ENCODE peak calls at places on chromosomes 6 and 20, in nine cellular contexts. Y, A, O, X, E, U, C, D and W are unnamed samples.

GRCh38 chr20:63120286-63121090 is 95.4 kb downstream of the YTHDF1 start:
- DNase-seq in Y (no peak), E (no peak), X (no peak), O (peak), A (peak), U (no peak), C (no peak), D (no peak), W (no peak)

GRCh38 chr6:38177885-38178583 is 358.5 kb downstream of the ZFAND3 start:
- DNase-seq in U (no peak), C (no peak), E (no peak), D (no peak), O (no peak), Y (no peak), X (no peak), A (no peak), W (no peak)

GRCh38 chr20:31862157-31862470 is 8.2 kb downstream of the DUSP15 start:
- DNase-seq in Y (no peak), D (no peak), C (no peak), O (no peak), X (no peak), U (no peak), A (no peak), E (no peak), W (no peak)

GRCh38 chr20:40670251-40670650 is 18.8 kb downstream of the MAFB start:
- DNase-seq in D (no peak), X (no peak), C (no peak), E (no peak), U (no peak), A (no peak), O (no peak), Y (no peak), W (no peak)

GRCh38 chr20:48238781-48239180 is 453.5 kb upstream of the SULF2 start:
- DNase-seq in Y (no peak), C (no peak), D (no peak), X (no peak), O (no peak), A (no peak), E (peak), U (no peak), W (peak)

GRCh38 chr6:106894978-106895702 is 79.4 kb downstream of the CD24 start:
- DNase-seq in C (no peak), X (no peak), E (peak), A (no peak), O (no peak), D (no peak), Y (peak), U (no peak), W (no peak)

GRCh38 chr6:109381747-109382575 is at the start of gene CD164:
- DNase-seq in C (peak), O (peak), Y (peak), X (peak), A (peak), D (peak), E (peak), U (peak), W (peak)

GRCh38 chr6:7692453-7692784 is 33.5 kb upstream of the BMP6 start:
- DNase-seq in E (no peak), C (no peak), D (no peak), A (no peak), O (no peak), X (no peak), Y (no peak), U (no peak), W (no peak)

DNA sequence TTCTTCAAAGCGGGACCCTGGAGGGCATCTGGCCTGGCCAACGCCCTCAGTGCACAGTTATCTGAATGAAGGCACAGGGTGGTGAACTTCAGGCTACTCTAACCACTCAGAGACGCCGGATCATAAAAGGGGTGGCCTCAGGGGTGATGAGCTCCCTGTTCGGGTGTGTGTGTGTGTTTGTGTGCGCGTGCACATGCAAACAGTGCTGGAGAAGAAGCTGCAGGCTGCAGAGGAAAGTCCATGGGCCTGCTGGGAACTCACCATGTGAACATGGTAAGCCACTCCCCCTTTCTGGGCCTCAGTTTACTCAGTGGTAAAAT is 42.0 kb downstream of the KIAA1755 start:
- DNase-seq in O (no peak), D (no peak), C (no peak), A (no peak), E (no peak), Y (no peak), U (no peak), X (no peak), W (no peak)
- H3K4me3 ChIP-seq in O (no peak), D (no peak), C (no peak), A (no peak), E (no peak), Y (no peak), U (no peak), X (no peak), W (no peak)

DNA sequence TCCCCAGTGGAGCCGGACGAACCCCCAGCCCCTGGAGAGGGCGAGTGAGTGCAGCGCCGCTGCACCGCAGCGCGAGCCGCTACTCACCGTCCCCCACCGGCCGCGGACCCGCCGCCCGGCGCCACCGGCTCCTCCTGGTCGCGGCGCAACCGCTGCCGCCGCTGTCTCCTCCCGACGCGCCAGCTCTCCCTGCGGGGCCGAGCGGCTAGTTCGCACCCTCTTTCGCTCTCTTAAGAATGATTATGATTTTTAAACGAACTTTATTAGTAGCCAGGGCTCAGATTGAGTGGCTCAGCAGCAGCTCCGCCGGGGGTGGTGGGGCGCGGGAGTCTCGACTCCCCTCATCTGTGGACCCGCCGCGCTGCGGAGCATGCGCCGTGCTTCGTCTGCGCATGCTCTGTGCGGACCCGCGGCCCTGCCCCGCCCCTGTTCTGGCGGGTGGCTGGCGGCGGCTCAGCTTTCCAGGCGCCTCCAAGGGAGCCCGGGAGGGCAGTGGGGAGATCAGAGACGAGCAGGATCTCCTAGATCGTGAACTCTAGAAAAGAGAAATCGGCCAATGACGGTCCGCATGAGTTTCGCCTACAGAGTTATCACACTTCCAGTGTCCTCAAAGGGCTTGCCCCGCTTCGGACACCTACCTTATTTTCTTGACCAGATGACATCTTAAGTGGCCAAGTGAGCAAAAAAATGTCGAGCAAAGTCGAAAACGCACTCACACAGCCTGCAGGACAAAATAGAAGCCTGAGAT is at the start of gene RAB23:
- DNase-seq in Y (peak), E (no peak), U (peak), O (peak), X (peak), C (peak), D (peak), A (peak), W (peak)
- TF ChIP-seq CTCF in Y (peak), E (no peak), U (no peak), O (peak), X (no peak), C (no peak), D (no peak), A (no peak), W (no peak)

DNA sequence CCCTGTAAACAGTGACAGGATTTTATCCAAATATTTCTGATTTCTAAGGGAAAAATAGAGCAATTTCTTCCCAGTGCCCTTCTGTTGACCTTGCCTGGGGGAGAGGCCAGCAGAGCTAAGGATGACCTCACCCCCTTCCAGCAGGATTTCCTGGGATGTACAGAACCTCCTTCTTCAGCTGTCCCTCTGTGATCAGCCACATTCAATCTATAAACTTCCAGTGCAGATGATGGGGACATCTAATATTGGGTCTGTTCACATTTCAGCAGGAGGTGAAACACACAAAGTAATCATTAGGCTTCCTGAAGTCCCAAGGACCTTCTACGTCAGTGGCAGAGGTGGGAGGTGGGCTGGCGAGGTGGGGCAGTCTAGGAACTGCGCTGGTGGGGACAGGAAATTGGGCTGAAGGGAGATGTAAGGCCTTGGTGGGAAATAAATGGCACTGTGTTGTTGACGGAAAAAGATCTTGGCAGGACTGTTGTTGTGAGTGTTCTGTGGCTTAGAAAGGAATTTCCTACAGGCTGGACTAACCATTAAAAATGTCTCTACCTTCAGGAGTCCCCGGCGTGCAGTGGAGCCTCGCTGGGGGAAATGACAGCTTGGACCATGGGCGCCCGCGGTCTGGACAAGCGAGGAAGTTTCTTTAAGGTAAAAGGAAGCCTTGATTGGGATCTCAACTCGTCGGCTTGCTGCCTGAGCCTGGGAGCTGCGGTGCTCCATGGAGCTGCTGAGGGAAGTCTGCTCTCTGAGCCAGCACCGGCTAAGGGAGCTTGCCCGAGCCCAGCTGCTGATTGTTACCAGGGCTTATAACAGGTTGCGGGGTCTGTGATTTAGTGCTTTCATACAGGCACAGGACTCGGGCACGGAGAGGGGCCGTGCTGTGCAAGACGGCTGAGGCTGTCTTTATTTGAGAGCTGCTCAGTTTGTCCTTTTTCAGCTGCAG is 127.9 kb upstream of the NAA20 start:
- DNase-seq in U (peak), C (no peak), E (peak), Y (no peak), X (peak), A (peak), O (peak), D (no peak), W (peak)
- H3K4me3 ChIP-seq in U (no peak), C (no peak), E (peak), Y (no peak), X (no peak), A (peak), O (peak), D (no peak), W (peak)

GRCh38 chr6:132218063-132218696 is 183.1 kb downstream of the MOXD1 start:
- DNase-seq in D (no peak), A (no peak), O (no peak), E (no peak), X (peak), U (no peak), C (peak), Y (peak), W (peak)
- TF ChIP-seq CTCF in D (peak), A (peak), O (peak), E (peak), X (peak), U (no peak), C (peak), Y (peak), W (peak)

GRCh38 chr6:32255212-32256153 is 31.6 kb upstream of the NOTCH4 start:
- DNase-seq in C (peak), U (peak), A (peak), Y (no peak), E (peak), X (peak), D (peak), O (peak), W (peak)
- H3K4me3 ChIP-seq in C (peak), U (no peak), A (peak), Y (no peak), E (peak), X (peak), D (no peak), O (peak), W (peak)

GRCh38 chr6:148465011-148465335 is 122.3 kb downstream of the SASH1 start:
- DNase-seq in U (no peak), E (no peak), C (no peak), D (no peak), A (no peak), X (no peak), Y (no peak), O (no peak), W (no peak)
- TF ChIP-seq CTCF in U (no peak), E (no peak), C (no peak), D (peak), A (no peak), X (no peak), Y (no peak), O (peak), W (no peak)

GRCh38 chr6:131765853-131766135 is 42.0 kb upstream of the ENPP1 start:
- DNase-seq in U (no peak), A (no peak), E (no peak), Y (no peak), C (no peak), D (no peak), X (no peak), O (no peak), W (no peak)
- H3K4me3 ChIP-seq in U (no peak), A (no peak), E (no peak), Y (no peak), C (no peak), D (no peak), X (no peak), O (no peak), W (no peak)

GRCh38 chr20:25223179-25223661 is 24.7 kb upstream of the PYGB start:
- DNase-seq in O (no peak), Y (peak), U (no peak), A (no peak), D (peak), E (peak), C (peak), X (peak), W (peak)
- TF ChIP-seq CTCF in O (no peak), Y (no peak), U (no peak), A (no peak), D (peak), E (peak), C (peak), X (peak), W (no peak)

GRCh38 chr6:150638286-150638685 is 38.6 kb downstream of the PLEKHG1 start:
- DNase-seq in U (no peak), E (no peak), O (no peak), A (no peak), D (no peak), C (no peak), X (no peak), Y (no peak), W (no peak)

GRCh38 chr6:150639823-150640331 is 40.2 kb downstream of the PLEKHG1 start:
- DNase-seq in A (no peak), C (no peak), O (no peak), E (no peak), U (no peak), X (no peak), D (no peak), Y (no peak), W (no peak)

GRCh38 chr6:150638765-150639164 is 39.1 kb downstream of the PLEKHG1 start:
- DNase-seq in D (no peak), U (no peak), E (no peak), X (peak), O (no peak), A (no peak), Y (no peak), C (no peak), W (no peak)

GRCh38 chr6:150641398-150642139 is 41.9 kb downstream of the PLEKHG1 start:
- DNase-seq in A (no peak), D (no peak), U (no peak), E (no peak), Y (peak), O (no peak), C (no peak), X (no peak), W (peak)

GRCh38 chr6:150640556-150641206 is 41.0 kb downstream of the PLEKHG1 start:
- DNase-seq in X (no peak), A (no peak), C (no peak), E (no peak), O (no peak), D (no peak), Y (no peak), U (no peak), W (no peak)
- H3K4me3 ChIP-seq in X (no peak), A (peak), C (no peak), E (no peak), O (peak), D (no peak), Y (peak), U (no peak), W (no peak)

GRCh38 chr20:45934046-45934586 is 367 bp upstream of the PCIF1 start:
- DNase-seq in Y (peak), U (no peak), D (peak), X (no peak), E (no peak), A (peak), C (peak), O (peak), W (peak)

GRCh38 chr20:45937765-45938164 is 3.3 kb downstream of the PCIF1 start:
- DNase-seq in D (no peak), A (no peak), Y (no peak), E (no peak), C (no peak), X (no peak), U (no peak), O (no peak), W (no peak)

GRCh38 chr20:45935416-45936046 is 1.0 kb downstream of the PCIF1 start:
- DNase-seq in A (no peak), E (no peak), U (no peak), C (no peak), Y (no peak), D (no peak), X (no peak), O (no peak), W (no peak)

GRCh38 chr20:45934587-45935415 is at the start of gene PCIF1:
- DNase-seq in E (peak), A (peak), O (peak), Y (peak), X (peak), U (peak), D (peak), C (peak), W (peak)

DNA sequence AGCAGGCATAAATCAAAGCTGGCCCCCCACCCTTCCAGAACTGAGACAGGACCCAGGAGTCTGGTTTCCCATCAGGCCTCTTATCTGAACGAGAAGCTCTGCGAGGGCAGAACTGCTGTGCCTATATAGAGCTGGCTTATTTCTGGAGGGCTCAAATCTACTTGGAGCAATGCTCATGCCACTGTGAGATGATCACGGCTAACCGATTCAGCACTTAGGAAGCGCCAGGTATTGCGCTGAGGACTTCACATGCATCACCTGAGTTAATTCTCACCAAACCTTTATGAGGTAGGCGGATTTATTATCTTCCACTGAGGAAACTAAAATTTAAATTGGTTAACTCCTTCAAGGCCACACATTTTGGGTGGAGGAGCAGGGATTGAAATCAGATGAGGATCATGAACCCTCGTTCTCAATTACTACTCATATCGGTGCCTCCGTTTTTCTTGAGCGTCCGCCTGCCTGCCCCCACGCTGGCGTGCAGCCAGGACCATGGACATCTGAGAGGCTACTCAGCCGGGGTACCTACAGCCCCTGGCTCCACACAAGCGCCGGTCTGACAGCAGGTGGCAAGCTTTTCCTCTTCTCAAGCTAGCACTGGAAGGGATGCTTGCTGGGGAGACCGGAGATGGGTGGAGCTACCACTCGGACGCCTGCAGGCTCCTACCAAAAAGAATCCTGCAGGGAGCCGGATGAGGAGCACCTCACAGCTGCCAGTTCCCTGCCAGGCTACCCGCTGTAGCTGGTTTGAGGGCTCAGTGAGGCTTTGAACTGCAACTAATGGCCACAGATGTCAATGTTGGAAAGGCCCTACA is 1.0 kb upstream of the PCIF1 start:
- DNase-seq in Y (peak), X (peak), D (peak), U (peak), A (peak), O (peak), C (peak), E (no peak), W (peak)
- TF ChIP-seq CTCF in Y (peak), X (peak), D (peak), U (no peak), A (peak), O (peak), C (no peak), E (peak), W (peak)